ENCODE peak calls at places on chromosomes 16 and 17, in four cellular contexts. O is Peyer's patch, H is sigmoid colon, K is stomach. B is an unnamed sample.

GRCh38 chr17:17515921-17516295 is 19.7 kb upstream of the RASD1 start:
- DNase-seq in O (no peak), K (no peak), H (no peak), B (no peak)

GRCh38 chr16:80654094-80654862 is 113.5 kb downstream of the DYNLRB2 start:
- DNase-seq in H (no peak), K (peak; percentile 34), O (no peak), B (no peak)

GRCh38 chr17:32917842-32918241 is 10.1 kb upstream of the TMEM98 start:
- DNase-seq in H (no peak), O (no peak), K (no peak), B (no peak)

GRCh38 chr16:53369921-53370320 is 64.3 kb upstream of the RBL2 start:
- DNase-seq in H (no peak), K (no peak), O (no peak), B (no peak)

GRCh38 chr17:29625037-29625750 is 2.5 kb upstream of the CORO6 start:
- DNase-seq in H (peak; percentile 41), O (no peak), K (no peak), B (no peak)

GRCh38 chr17:17440938-17441730 is 35.7 kb upstream of the MED9 start:
- DNase-seq in H (no peak), K (no peak), O (no peak), B (no peak)

GRCh38 chr17:34068506-34069035 is 186.5 kb upstream of the CCL2 start:
- DNase-seq in O (no peak), K (no peak), H (no peak), B (no peak)

GRCh38 chr17:3647769-3648540 is 11.4 kb downstream of the CTNS start:
- DNase-seq in H (no peak), O (peak; percentile 28), K (peak; percentile 72), B (peak; percentile 50)

GRCh38 chr17:37220609-37220953 is 155.2 kb upstream of the C17orf78 start:
- DNase-seq in K (no peak), O (no peak), H (no peak), B (no peak)

GRCh38 chr17:30380106-30380420 is 1.3 kb downstream of the CPD start:
- DNase-seq in K (no peak), O (no peak), H (no peak), B (no peak)

GRCh38 chr17:45262516-45263476 is 902 bp upstream of the SPATA32 start:
- DNase-seq in K (no peak), O (no peak), H (peak; percentile 69), B (peak; percentile 21)
- TF ChIP-seq POLR2A in K (no peak), O (no peak), H (no peak), B (no peak)

GRCh38 chr16:74817851-74818250 is 43.2 kb upstream of the FA2H start:
- DNase-seq in H (no peak), K (no peak), O (no peak), B (no peak)
- TF ChIP-seq CTCF in H (no peak), K (no peak), O (no peak), B (no peak)

DNA sequence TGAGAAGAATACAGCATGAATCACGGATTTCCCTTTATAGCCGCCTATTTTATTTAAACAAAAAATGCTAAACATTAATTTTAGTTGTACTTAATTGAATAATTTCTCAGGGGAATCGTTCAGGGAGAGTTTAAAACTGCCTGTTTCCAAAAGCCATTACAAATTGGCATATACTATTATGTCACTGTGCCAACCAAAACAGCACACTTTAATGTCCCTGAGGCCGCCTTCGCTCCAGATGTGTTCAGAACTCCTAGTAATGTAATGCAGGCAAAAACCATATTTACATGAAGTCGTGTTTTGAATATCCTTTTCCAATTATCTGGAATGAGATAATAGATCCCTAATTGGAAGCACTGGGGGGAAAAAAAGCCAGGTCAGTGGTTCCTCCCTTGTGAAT is 166.2 kb downstream of the STX8 start:
- DNase-seq in O (no peak), H (no peak), K (no peak), B (no peak)
- TF ChIP-seq POLR2A in O (no peak), H (no peak), K (no peak), B (no peak)

DNA sequence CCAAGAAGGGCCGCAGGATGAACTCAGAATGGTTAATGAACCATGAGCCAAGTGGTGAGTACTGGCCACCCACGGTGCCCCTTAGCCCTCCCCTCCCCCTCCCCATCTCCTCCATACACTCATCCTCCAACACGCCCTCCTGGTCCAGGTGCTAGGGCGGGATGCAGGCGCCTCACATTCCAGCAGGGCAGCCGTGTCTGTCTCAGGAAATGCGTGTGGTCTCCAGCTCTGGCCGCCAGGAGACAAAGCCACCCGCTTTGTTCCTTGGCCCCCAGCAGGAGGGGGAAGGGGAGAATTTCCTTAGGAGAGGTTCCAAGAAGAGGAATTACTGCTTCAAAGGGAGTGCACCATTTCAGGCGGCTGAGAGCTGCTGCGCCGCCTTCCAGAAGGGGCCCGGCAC is 29.8 kb upstream of the RMI2 start:
- DNase-seq in K (no peak), H (no peak), O (no peak), B (no peak)
- TF ChIP-seq CTCF in K (no peak), H (no peak), O (no peak), B (no peak)